ENCODE peak calls at places on chromosomes 6 and 20, in six cellular contexts. T is HCT116, H is SK-N-SH, G is GM12878, E is HepG2, R is K562. B is an unnamed sample.

GRCh38 chr20:54152227-54153040 is 21.4 kb downstream of the CYP24A1 start:
- DNase-seq in T (no peak), H (no peak), G (no peak), E (no peak), R (no peak), B (no peak)

GRCh38 chr6:109010703-109011102 is 83.9 kb downstream of the SESN1 start:
- DNase-seq in T (no peak), H (no peak), G (no peak), E (peak), R (no peak), B (no peak)

GRCh38 chr20:36919715-36920333 is 31.7 kb downstream of the SAMHD1 start:
- DNase-seq in T (peak), H (peak), G (peak), E (peak), R (peak), B (peak)

GRCh38 chr6:41687501-41688175 is 47.8 kb downstream of the TFEB start:
- DNase-seq in T (no peak), H (no peak), G (no peak), E (no peak), R (no peak), B (no peak)

GRCh38 chr20:63518351-63518861 is 2.2 kb upstream of the PPDPF start:
- DNase-seq in T (no peak), H (peak), G (no peak), E (no peak), R (no peak), B (no peak)

GRCh38 chr6:16355699-16356481 is 117.5 kb downstream of the GMPR start:
- DNase-seq in T (no peak), H (no peak), G (no peak), E (no peak), R (no peak), B (no peak)

GRCh38 chr6:47592466-47592865 is 105.9 kb upstream of the ADGRF4 start:
- DNase-seq in T (no peak), H (no peak), G (no peak), E (no peak), R (no peak), B (no peak)

GRCh38 chr20:63969851-63970713 is at the start of gene ZNF512B:
- DNase-seq in T (no peak), H (peak), G (no peak), E (peak), R (peak), B (peak)

DNA sequence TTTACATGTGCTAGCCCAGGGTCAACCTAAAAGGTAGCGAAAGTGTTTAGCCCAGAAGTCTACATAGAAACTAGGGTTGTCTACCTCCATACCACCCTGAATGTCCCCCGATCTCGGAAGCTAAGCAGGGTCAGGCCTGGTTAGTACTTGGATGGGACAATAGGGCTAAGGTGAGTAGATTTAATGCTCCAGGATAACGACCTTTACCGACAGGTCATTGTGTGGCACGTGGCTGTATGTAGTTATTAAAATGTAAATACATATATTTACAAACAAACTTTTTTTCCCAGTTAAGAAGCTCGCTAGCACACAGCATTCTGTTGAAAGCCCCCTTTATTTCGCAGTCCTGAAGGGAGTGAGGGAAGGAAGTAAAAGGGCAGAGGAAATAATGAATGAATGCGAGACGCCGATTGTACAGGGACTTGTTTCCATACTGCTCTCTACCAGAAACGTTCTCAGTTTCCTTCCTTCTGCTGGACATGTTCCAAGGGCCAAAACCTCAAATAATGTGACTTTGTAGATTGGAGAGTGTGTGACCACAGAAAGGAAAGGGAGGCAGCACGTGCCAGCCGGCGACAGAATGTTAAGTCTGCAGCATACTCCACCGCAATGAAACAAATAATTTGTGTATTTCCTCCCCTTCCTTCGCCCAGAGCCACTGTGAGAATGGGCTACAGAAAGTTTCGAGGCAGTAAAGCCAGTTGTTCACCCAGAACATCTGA is 603 bp downstream of the ADAT2 start:
- DNase-seq in T (no peak), H (peak), G (peak), E (peak), R (peak), B (no peak)
- TF ChIP-seq JUND in T (no peak), H (no peak), G (no peak), E (peak), R (no peak), B (no peak)

GRCh38 chr20:6311097-6311496 is 188.3 kb upstream of the FERMT1 start:
- DNase-seq in T (no peak), H (no peak), G (no peak), E (no peak), R (no peak), B (no peak)

GRCh38 chr20:6311841-6312655 is 189.2 kb upstream of the FERMT1 start:
- DNase-seq in T (no peak), H (no peak), G (no peak), E (no peak), R (no peak), B (no peak)
- TF ChIP-seq JUND in T (no peak), H (no peak), G (no peak), E (no peak), R (no peak), B (no peak)

GRCh38 chr6:43579171-43579570 is 3.2 kb downstream of the POLH start:
- DNase-seq in T (no peak), H (no peak), G (no peak), E (peak), R (no peak), B (peak)
- TF ChIP-seq JUND in T (no peak), H (no peak), G (no peak), E (no peak), R (no peak), B (no peak)

DNA sequence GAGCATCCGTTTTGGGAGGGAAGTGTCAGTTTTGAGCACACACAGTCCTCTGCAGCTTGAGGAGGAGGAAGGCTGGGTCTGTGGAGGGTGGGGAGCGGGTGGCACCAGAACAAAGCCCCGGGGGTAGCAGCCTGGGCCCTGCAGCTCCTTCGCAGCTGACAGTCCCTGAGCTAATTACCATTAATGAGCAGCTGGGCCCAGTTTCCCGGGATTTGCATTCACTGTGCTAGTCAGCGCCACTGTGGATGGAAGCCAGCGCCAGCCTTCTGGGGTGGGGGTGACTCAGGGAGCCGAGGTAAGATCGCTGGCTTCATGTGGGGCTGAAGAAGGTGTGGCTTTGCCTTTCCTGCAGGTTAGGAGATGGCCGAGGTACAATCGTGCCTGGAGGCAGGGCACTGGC is 18.5 kb downstream of the SRXN1 start:
- DNase-seq in T (no peak), H (peak), G (no peak), E (no peak), R (no peak), B (no peak)
- TF ChIP-seq JUND in T (no peak), H (no peak), G (no peak), E (no peak), R (no peak), B (no peak)

DNA sequence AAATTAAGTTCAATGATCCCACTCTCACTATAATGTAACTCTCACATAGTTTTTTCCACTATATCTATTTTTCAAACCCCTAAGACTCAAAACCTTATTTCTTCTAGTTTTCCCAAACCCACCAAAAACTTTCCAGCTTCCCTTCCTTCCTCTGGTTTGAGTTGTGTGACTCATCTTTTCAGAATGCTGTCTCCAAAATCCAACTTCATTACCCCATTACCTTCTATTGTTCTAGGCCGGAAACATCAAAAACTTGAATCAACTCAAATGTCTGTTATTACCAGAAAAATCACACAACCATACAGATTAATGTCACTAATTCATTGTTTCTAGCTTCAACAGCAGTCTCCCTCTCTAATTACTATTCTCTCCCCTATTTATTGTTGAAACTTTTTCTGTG is 1090.3 kb downstream of the HACE1 start:
- DNase-seq in T (no peak), H (no peak), G (no peak), E (no peak), R (no peak), B (no peak)
- TF ChIP-seq JUND in T (no peak), H (no peak), G (no peak), E (no peak), R (no peak), B (no peak)

GRCh38 chr6:170099387-170099786 is 191.5 kb downstream of the DLL1 start:
- DNase-seq in T (no peak), H (no peak), G (no peak), E (no peak), R (no peak), B (no peak)
- TF ChIP-seq JUND in T (no peak), H (no peak), G (no peak), E (no peak), R (no peak), B (no peak)

GRCh38 chr6:3147914-3148757 is 9.2 kb downstream of the TUBB2A start:
- DNase-seq in T (no peak), H (no peak), G (no peak), E (no peak), R (peak), B (no peak)
- TF ChIP-seq JUND in T (no peak), H (no peak), G (no peak), E (no peak), R (no peak), B (no peak)

DNA sequence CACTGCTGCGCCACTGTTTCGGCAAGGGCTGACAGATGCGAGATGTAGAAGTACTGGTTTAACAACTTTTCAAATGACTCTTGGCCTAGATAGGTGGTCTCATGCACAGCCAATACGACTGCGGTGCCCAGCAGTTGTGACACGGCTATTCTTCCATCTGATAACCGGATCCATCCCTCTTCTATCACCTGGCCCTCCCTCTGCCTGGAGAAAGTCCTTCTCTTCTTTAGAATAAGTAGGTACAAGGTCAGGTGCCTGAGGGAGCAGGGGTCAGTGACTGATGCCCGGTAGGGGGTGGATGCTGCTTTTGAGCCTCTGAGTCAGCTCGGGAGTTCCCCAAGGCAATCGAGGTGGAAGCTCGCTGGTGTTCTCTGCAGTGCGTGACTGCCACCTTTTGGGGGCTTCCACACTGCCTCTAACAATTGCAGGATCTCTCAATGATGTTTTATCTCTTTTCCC is 166.8 kb upstream of the GRIK2 start:
- DNase-seq in T (peak), H (no peak), G (no peak), E (peak), R (no peak), B (no peak)
- TF ChIP-seq JUND in T (no peak), H (no peak), G (no peak), E (no peak), R (no peak), B (no peak)